ENCODE peak calls at places on chromosomes 5 and 9, in ten cellular contexts. Q is stimulated activated CD4-positive, alpha-beta T cell treated with anti-CD3 and anti-CD28 coated beads, TNF-alpha, amount 100 ng/mL, for 4 hours; R is EH; W is caudate nucleus; N is central memory CD4-positive, alpha-beta T cell; Z is psoas muscle; D is C1 segment of cervical spinal cord; I is NB4; S is esophagus squamous epithelium; O is LNCaP clone FGC. V is an unnamed sample.

GRCh38 chr5:160926428-160926827 is 74.4 kb upstream of the ATP10B start:
- DNase-seq in Q (no peak), R (no peak), W (peak), N (no peak), Z (no peak), D (no peak), I (peak), S (no peak), O (peak), V (no peak)

GRCh38 chr5:142310803-142311202 is 14.0 kb downstream of the SPRY4 start:
- DNase-seq in Q (no peak), R (no peak), W (no peak), N (no peak), Z (no peak), D (no peak), I (no peak), S (no peak), O (no peak), V (no peak)

GRCh38 chr5:153543288-153543687 is 52.8 kb downstream of the GRIA1 start:
- DNase-seq in Q (no peak), R (no peak), W (no peak), N (no peak), Z (no peak), D (no peak), I (no peak), S (no peak), O (no peak), V (no peak)

GRCh38 chr5:72586788-72587530 is 79.7 kb upstream of the ZNF366 start:
- DNase-seq in Q (no peak), R (peak), W (no peak), N (no peak), Z (no peak), D (no peak), I (no peak), S (no peak), O (no peak), V (no peak)

GRCh38 chr5:25544652-25545249 is 900.0 kb upstream of the CDH10 start:
- DNase-seq in Q (no peak), R (no peak), W (no peak), N (no peak), Z (no peak), D (no peak), I (peak), S (no peak), O (peak), V (peak)

GRCh38 chr5:16453609-16454008 is 12.0 kb downstream of the ZNF622 start:
- DNase-seq in Q (no peak), R (no peak), W (no peak), N (no peak), Z (no peak), D (no peak), I (no peak), S (no peak), O (no peak), V (no peak)

GRCh38 chr5:76084496-76085285 is 1.5 kb downstream of the SV2C start:
- DNase-seq in Q (no peak), R (peak), W (peak), N (no peak), Z (no peak), D (no peak), I (no peak), S (no peak), O (no peak), V (no peak)

GRCh38 chr9:16413509-16414016 is 456.9 kb downstream of the BNC2 start:
- DNase-seq in Q (no peak), R (peak), W (no peak), N (no peak), Z (no peak), D (no peak), I (peak), S (no peak), O (peak), V (no peak)

GRCh38 chr9:112299514-112299913 is 33.9 kb downstream of the PTBP3 start:
- DNase-seq in Q (no peak), R (peak), W (no peak), N (no peak), Z (no peak), D (no peak), I (no peak), S (no peak), O (no peak), V (no peak)

GRCh38 chr9:85743290-85744128 is 1.8 kb upstream of the AGTPBP1 start:
- DNase-seq in Q (no peak), R (peak), W (no peak), N (peak), Z (no peak), D (no peak), I (peak), S (no peak), O (no peak), V (peak)

GRCh38 chr5:109161914-109162683 is 247.7 kb downstream of the PJA2 start:
- DNase-seq in Q (no peak), R (peak), W (no peak), N (no peak), Z (no peak), D (no peak), I (no peak), S (no peak), O (no peak), V (no peak)

GRCh38 chr5:10682801-10683525 is 78.1 kb downstream of the DAP start:
- DNase-seq in Q (no peak), R (no peak), W (no peak), N (no peak), Z (no peak), D (no peak), I (no peak), S (no peak), O (no peak), V (no peak)

GRCh38 chr5:156532921-156533320 is 206.0 kb downstream of the SGCD start:
- DNase-seq in Q (no peak), R (no peak), W (no peak), N (no peak), Z (no peak), D (no peak), I (no peak), S (no peak), O (peak), V (no peak)

GRCh38 chr9:90612957-90613356 is 29.7 kb downstream of the DIRAS2 start:
- DNase-seq in Q (no peak), R (no peak), W (no peak), N (no peak), Z (no peak), D (no peak), I (no peak), S (no peak), O (no peak), V (no peak)

GRCh38 chr5:9775339-9775738 is 145.2 kb upstream of the TAS2R1 start:
- DNase-seq in Q (no peak), R (peak), W (no peak), N (no peak), Z (no peak), D (no peak), I (no peak), S (no peak), O (no peak), V (no peak)

GRCh38 chr5:122093861-122094650 is 16.0 kb upstream of the LOX start:
- DNase-seq in Q (no peak), R (peak), W (no peak), N (no peak), Z (no peak), D (no peak), I (no peak), S (no peak), O (no peak), V (no peak)

GRCh38 chr5:169071-169727 is 22.1 kb upstream of the LRRC14B start:
- DNase-seq in Q (no peak), R (peak), W (no peak), N (no peak), Z (peak), D (no peak), I (no peak), S (no peak), O (no peak), V (no peak)

GRCh38 chr5:96548941-96549340 is 113.2 kb upstream of the CAST start:
- DNase-seq in Q (no peak), R (peak), W (no peak), N (no peak), Z (no peak), D (no peak), I (no peak), S (no peak), O (peak), V (no peak)

GRCh38 chr5:1882337-1883119 is at the start of gene IRX4:
- DNase-seq in Q (no peak), R (peak), W (no peak), N (no peak), Z (no peak), D (no peak), I (no peak), S (no peak), O (peak), V (no peak)

GRCh38 chr5:57442080-57442839 is 40.4 kb downstream of the ACTBL2 start:
- DNase-seq in Q (no peak), R (peak), W (no peak), N (no peak), Z (no peak), D (no peak), I (no peak), S (no peak), O (no peak), V (no peak)

GRCh38 chr5:142531977-142532376 is 153.9 kb downstream of the FGF1 start:
- DNase-seq in Q (no peak), R (no peak), W (no peak), N (no peak), Z (no peak), D (no peak), I (no peak), S (no peak), O (no peak), V (no peak)

GRCh38 chr9:15374310-15374709 is 48.4 kb upstream of the SNAPC3 start:
- DNase-seq in Q (no peak), R (no peak), W (no peak), N (no peak), Z (no peak), D (no peak), I (peak), S (no peak), O (no peak), V (no peak)

GRCh38 chr9:16680965-16681658 is 189.4 kb downstream of the BNC2 start:
- DNase-seq in Q (no peak), R (peak), W (no peak), N (no peak), Z (no peak), D (no peak), I (no peak), S (no peak), O (no peak), V (no peak)

GRCh38 chr5:95162231-95162992 is 122.5 kb downstream of the MCTP1 start:
- DNase-seq in Q (no peak), R (no peak), W (no peak), N (no peak), Z (no peak), D (no peak), I (peak), S (no peak), O (peak), V (no peak)

GRCh38 chr5:146068977-146069779 is 36.2 kb downstream of the PLAC8L1 start:
- DNase-seq in Q (no peak), R (no peak), W (no peak), N (no peak), Z (no peak), D (no peak), I (no peak), S (no peak), O (no peak), V (no peak)

GRCh38 chr9:86667307-86667706 is 280.0 kb downstream of the GAS1 start:
- DNase-seq in Q (no peak), R (no peak), W (no peak), N (no peak), Z (no peak), D (no peak), I (peak), S (no peak), O (no peak), V (no peak)

GRCh38 chr9:27468450-27469110 is 55.5 kb upstream of the IFNK start:
- DNase-seq in Q (no peak), R (no peak), W (no peak), N (no peak), Z (no peak), D (no peak), I (no peak), S (no peak), O (no peak), V (no peak)

GRCh38 chr5:93092349-93093105 is 488.5 kb downstream of the NR2F1-AS1 start:
- DNase-seq in Q (no peak), R (peak), W (no peak), N (no peak), Z (no peak), D (no peak), I (no peak), S (no peak), O (no peak), V (no peak)

GRCh38 chr9:137084526-137084925 is 2.3 kb upstream of the MAN1B1 start:
- DNase-seq in Q (no peak), R (no peak), W (no peak), N (no peak), Z (no peak), D (no peak), I (no peak), S (no peak), O (no peak), V (no peak)